ENCODE peak calls at places on chromosomes 6 and 20, in six cellular contexts. N is mammary epithelial cell, J is iPS DF 6.9, L is uterus, W is HepG2, V is colonic mucosa. T is an unnamed sample. For H3K9me3, the result is how much of the 10 kb centered on the place peaks cover.

GRCh38 chr6:22313796-22314195 is 17.0 kb upstream of the PRL start:
- DNase-seq in N (no peak), J (no peak), L (no peak), W (no peak), V (no peak), T (no peak)

GRCh38 chr6:144008501-144009245 is 614 bp upstream of the PLAGL1 start:
- DNase-seq in N (no peak), J (no peak), L (no peak), W (no peak), V (peak), T (no peak)

GRCh38 chr6:17874753-17875152 is 112.7 kb downstream of the KIF13A start:
- DNase-seq in N (no peak), J (no peak), L (no peak), W (no peak), V (no peak), T (no peak)

GRCh38 chr20:10371467-10371866 is 62.6 kb downstream of the MKKS start:
- DNase-seq in N (no peak), J (no peak), L (no peak), W (no peak), V (no peak), T (no peak)

GRCh38 chr20:16537918-16538317 is 35.3 kb downstream of the KIF16B start:
- DNase-seq in N (peak), J (no peak), L (no peak), W (no peak), V (no peak), T (no peak)

GRCh38 chr6:39426057-39426592 is 103.6 kb upstream of the KCNK16 start:
- DNase-seq in N (peak), J (no peak), L (no peak), W (no peak), V (no peak), T (no peak)

GRCh38 chr20:63293456-63293855 is 470 bp downstream of the COL20A1 start:
- DNase-seq in N (no peak), J (no peak), L (no peak), W (no peak), V (no peak), T (no peak)

GRCh38 chr6:131789219-131789618 is 18.6 kb upstream of the ENPP1 start:
- DNase-seq in N (no peak), J (no peak), L (no peak), W (no peak), V (no peak), T (no peak)

GRCh38 chr6:34650823-34651222 is 45.7 kb downstream of the ILRUN start:
- DNase-seq in N (no peak), J (no peak), L (no peak), W (no peak), V (no peak), T (no peak)

DNA sequence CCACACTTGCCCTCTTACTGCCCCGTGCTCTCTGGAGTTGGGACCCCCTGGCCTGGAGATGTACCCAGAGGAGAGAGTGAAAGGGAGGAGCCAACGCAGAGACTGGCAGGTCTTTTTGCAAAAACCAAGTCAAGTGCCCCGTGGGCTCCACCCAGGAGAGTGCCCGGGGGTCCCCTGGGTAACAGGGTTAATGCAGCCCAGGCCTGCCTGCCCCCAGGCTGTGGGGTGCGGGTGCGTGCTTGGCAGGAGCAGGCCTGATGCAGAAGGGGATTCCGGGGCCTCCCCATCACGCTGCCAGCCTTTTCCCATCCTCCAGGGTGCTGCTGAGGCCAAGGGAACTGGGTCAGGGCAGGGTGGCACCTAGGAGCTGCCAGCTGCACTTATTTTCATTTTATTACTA is 184.4 kb downstream of the ERMARD start:
- DNase-seq in N (no peak), J (no peak), L (no peak), W (no peak), V (no peak), T (no peak)
- H3K9me3 ChIP-seq in N (under half), J (under half), L (under half), W (under half), V (under half), T (under half)

GRCh38 chr6:5395719-5396118 is 134.4 kb downstream of the FARS2 start:
- DNase-seq in N (no peak), J (no peak), L (no peak), W (no peak), V (no peak), T (no peak)

GRCh38 chr6:5401845-5402738 is 140.8 kb downstream of the FARS2 start:
- DNase-seq in N (no peak), J (no peak), L (no peak), W (peak), V (no peak), T (no peak)

GRCh38 chr6:5394280-5394679 is 133.0 kb downstream of the FARS2 start:
- DNase-seq in N (no peak), J (no peak), L (no peak), W (no peak), V (no peak), T (no peak)

GRCh38 chr6:5399391-5399790 is 138.1 kb downstream of the FARS2 start:
- DNase-seq in N (no peak), J (no peak), L (no peak), W (no peak), V (no peak), T (no peak)

GRCh38 chr6:5398530-5398929 is 137.2 kb downstream of the FARS2 start:
- DNase-seq in N (peak), J (no peak), L (no peak), W (peak), V (no peak), T (no peak)
- H3K27ac ChIP-seq in N (no peak), J (no peak), L (no peak), W (no peak), V (no peak), T (no peak)

DNA sequence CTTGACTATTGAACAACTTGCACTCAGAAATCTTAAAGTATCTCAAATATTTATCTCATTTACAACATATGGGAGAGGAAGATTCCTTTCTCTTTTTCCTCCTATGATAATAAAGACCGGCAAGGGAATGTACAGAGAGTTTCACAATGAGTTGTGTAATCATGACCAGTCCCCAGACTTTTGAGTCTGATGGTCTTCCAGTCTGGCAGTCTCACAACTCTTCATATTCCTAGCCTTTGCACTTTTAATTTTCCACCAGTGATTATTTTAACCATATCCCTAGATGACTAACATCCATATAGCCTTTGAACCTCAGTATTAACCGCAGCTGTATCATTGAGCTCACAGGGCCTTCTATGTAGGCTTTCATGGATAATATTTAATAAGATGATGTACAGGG is 278.5 kb downstream of the KHDC1L start:
- DNase-seq in N (no peak), J (no peak), L (no peak), W (peak), V (no peak), T (no peak)
- H3K4me3 ChIP-seq in N (no peak), J (no peak), L (no peak), W (no peak), V (no peak), T (no peak)

GRCh38 chr6:162050579-162050978 is 677.0 kb downstream of the PRKN start:
- DNase-seq in N (no peak), J (no peak), L (no peak), W (no peak), V (no peak), T (no peak)

GRCh38 chr6:162046324-162046723 is 681.2 kb downstream of the PRKN start:
- DNase-seq in N (no peak), J (no peak), L (no peak), W (no peak), V (no peak), T (no peak)
- H3K9me3 ChIP-seq in N (under half), J (under half), L (under half), W (under half), V (under half), T (under half)

GRCh38 chr20:31673435-31673834 is 35.7 kb downstream of the COX4I2 start:
- DNase-seq in N (no peak), J (no peak), L (no peak), W (no peak), V (no peak), T (no peak)
- H3K27ac ChIP-seq in N (no peak), J (no peak), L (peak), W (no peak), V (no peak), T (peak)

GRCh38 chr20:62133864-62134263 is 9.3 kb downstream of the PSMA7 start:
- DNase-seq in N (no peak), J (no peak), L (no peak), W (no peak), V (no peak), T (no peak)

GRCh38 chr20:62131560-62132320 is 9.5 kb downstream of the LSM14B start:
- DNase-seq in N (no peak), J (no peak), L (no peak), W (no peak), V (no peak), T (no peak)

GRCh38 chr20:62133051-62133845 is 9.9 kb downstream of the PSMA7 start:
- DNase-seq in N (no peak), J (no peak), L (no peak), W (no peak), V (no peak), T (peak)

GRCh38 chr20:62134735-62135231 is 8.4 kb downstream of the PSMA7 start:
- DNase-seq in N (no peak), J (no peak), L (peak), W (peak), V (no peak), T (no peak)

DNA sequence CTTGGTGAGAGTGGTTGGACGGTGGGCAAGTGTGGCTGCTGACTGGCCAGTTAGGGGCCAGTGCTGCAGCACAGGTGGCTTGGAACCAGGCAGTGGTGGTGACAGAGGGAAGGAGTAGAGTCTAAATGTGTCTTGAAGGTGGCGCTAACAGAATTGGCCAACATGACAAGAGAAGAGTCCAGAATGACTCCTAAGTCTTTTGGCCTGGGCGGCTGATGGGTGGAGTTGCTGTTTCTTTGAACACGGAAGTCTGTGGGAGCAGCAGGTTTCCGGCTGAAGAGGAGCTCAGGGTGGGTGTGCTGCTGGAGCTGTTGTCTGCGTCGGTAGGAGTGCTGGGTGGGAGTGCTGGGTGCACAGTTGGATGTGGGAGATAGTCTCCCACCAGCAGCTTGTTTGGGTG is 10.1 kb downstream of the LSM14B start:
- DNase-seq in N (no peak), J (no peak), L (no peak), W (no peak), V (no peak), T (no peak)
- H3K4me3 ChIP-seq in N (no peak), J (no peak), L (no peak), W (no peak), V (no peak), T (no peak)

GRCh38 chr6:99024089-99024488 is 76.3 kb upstream of the FBXL4 start:
- DNase-seq in N (no peak), J (no peak), L (no peak), W (no peak), V (no peak), T (no peak)
- H3K9me3 ChIP-seq in N (under half), J (under half), L (under half), W (under half), V (under half), T (under half)

GRCh38 chr20:50848341-50848808 is 53.5 kb downstream of the BCAS4 start:
- DNase-seq in N (peak), J (no peak), L (peak), W (no peak), V (no peak), T (no peak)
- H3K27ac ChIP-seq in N (peak), J (no peak), L (peak), W (no peak), V (no peak), T (no peak)

GRCh38 chr6:56689663-56690062 is 47.0 kb upstream of the DST start:
- DNase-seq in N (no peak), J (no peak), L (no peak), W (no peak), V (no peak), T (no peak)

GRCh38 chr6:56690519-56691200 is 48.0 kb upstream of the DST start:
- DNase-seq in N (peak), J (no peak), L (no peak), W (peak), V (no peak), T (no peak)

GRCh38 chr6:56688521-56688920 is 45.8 kb upstream of the DST start:
- DNase-seq in N (peak), J (no peak), L (no peak), W (no peak), V (no peak), T (no peak)

GRCh38 chr6:56691201-56691595 is 48.5 kb upstream of the DST start:
- DNase-seq in N (no peak), J (no peak), L (no peak), W (no peak), V (peak), T (no peak)

DNA sequence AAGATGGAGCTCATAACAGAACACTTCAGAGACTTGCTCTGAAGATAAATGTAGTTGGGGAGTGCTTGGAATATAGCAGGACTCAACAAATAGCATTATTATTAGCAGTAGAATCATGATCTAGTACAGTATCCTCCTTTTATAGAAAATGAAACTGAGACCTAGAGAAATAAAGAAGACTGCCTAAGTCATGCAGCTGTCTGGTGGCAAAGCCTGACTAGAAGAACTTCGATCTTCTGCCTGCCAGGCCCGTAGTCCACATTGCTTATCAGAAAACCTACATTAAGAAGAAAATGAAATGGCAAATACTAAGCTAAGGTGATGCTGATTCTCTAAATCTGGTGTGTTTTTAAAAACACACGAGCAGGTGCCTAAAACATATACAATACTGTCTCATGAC is 46.4 kb upstream of the DST start:
- DNase-seq in N (no peak), J (no peak), L (no peak), W (no peak), V (no peak), T (no peak)
- H3K4me3 ChIP-seq in N (no peak), J (no peak), L (no peak), W (peak), V (peak), T (no peak)